ENCODE peak calls at places on chromosomes 12 and 14, in six cellular contexts. U is coronary artery, D is kidney epithelial cell, I is lower lobe of right lung, P is ovary, E is left lung. B is an unnamed sample.

GRCh38 chr14:98198385-98198784 is 1073.6 kb downstream of the BCL11B start:
- DNase-seq in U (no peak), D (no peak), I (no peak), P (no peak), E (no peak), B (no peak)

GRCh38 chr12:31235868-31236395 is 90.0 kb downstream of the SINHCAF start:
- DNase-seq in U (no peak), D (no peak), I (no peak), P (no peak), E (no peak), B (no peak)

GRCh38 chr12:92108651-92109050 is 37.0 kb downstream of the BTG1 start:
- DNase-seq in U (no peak), D (no peak), I (peak; percentile 48), P (no peak), E (peak; percentile 59), B (no peak)

GRCh38 chr12:58884916-58885315 is 35.4 kb downstream of the LRIG3 start:
- DNase-seq in U (no peak), D (no peak), I (no peak), P (no peak), E (no peak), B (no peak)

GRCh38 chr14:27528328-27528727 is 930.5 kb upstream of the NOVA1 start:
- DNase-seq in U (no peak), D (no peak), I (no peak), P (no peak), E (no peak), B (no peak)

GRCh38 chr14:61528591-61529021 is 166.7 kb upstream of the HIF1A start:
- DNase-seq in U (no peak), D (peak; percentile 85), I (no peak), P (no peak), E (no peak), B (no peak)

GRCh38 chr12:51381226-51382079 is 9.8 kb downstream of the GALNT6 start:
- DNase-seq in U (no peak), D (no peak), I (no peak), P (peak; percentile 74), E (no peak), B (peak; percentile 57)

GRCh38 chr12:59401862-59402261 is 194.0 kb upstream of the SLC16A7 start:
- DNase-seq in U (no peak), D (no peak), I (no peak), P (no peak), E (no peak), B (no peak)

GRCh38 chr12:88266851-88267360 is 124.8 kb downstream of the TMTC3 start:
- DNase-seq in U (no peak), D (no peak), I (no peak), P (no peak), E (no peak), B (no peak)

DNA sequence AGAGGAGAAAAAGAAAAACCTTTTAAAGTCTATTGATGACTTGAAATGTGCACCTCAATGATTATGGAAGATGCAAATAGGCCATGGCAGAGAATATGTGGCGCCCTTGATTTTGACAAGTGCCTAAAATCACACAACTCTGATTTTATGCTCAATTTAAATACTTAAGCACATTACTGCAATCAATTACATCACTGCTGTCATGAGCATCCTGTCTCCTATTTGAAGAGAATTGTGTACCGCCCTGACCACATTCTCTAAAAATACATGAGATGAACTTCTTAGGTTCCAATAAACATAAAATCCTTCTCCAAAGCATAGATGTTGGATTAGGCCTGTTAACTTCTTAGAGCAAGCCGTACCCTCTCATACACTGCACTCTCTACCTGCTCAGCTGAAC is 1.6 kb downstream of the TXNDC16 start:
- DNase-seq in U (no peak), D (no peak), I (no peak), P (no peak), E (no peak), B (no peak)
- H3K4me3 ChIP-seq in U (no peak overlapping the region), D (no peak overlapping the region), I (no peak overlapping the region), P (no peak overlapping the region), E (no peak overlapping the region), B (no peak overlapping the region)

GRCh38 chr12:27970391-27970980 is 2.0 kb downstream of the PTHLH start:
- DNase-seq in U (no peak), D (no peak), I (no peak), P (peak; percentile 42), E (no peak), B (peak; percentile 81)
- H3K4me3 ChIP-seq in U (peak overlapping the region; percentile 84), D (peak overlapping the region; percentile 65), I (peak overlapping the region; percentile 57), P (peak overlapping the region; percentile 40), E (peak overlapping the region; percentile 36), B (peak overlapping the region; percentile 64)

GRCh38 chr12:559208-559905 is 99.6 kb downstream of the B4GALNT3 start:
- DNase-seq in U (no peak), D (no peak), I (no peak), P (no peak), E (no peak), B (no peak)

GRCh38 chr12:560666-561065 is 100.9 kb downstream of the B4GALNT3 start:
- DNase-seq in U (no peak), D (no peak), I (no peak), P (no peak), E (no peak), B (no peak)

GRCh38 chr12:558595-558994 is 98.9 kb downstream of the B4GALNT3 start:
- DNase-seq in U (no peak), D (no peak), I (no peak), P (no peak), E (no peak), B (no peak)

GRCh38 chr12:561116-561705 is 101.5 kb downstream of the B4GALNT3 start:
- DNase-seq in U (no peak), D (no peak), I (no peak), P (no peak), E (no peak), B (no peak)

DNA sequence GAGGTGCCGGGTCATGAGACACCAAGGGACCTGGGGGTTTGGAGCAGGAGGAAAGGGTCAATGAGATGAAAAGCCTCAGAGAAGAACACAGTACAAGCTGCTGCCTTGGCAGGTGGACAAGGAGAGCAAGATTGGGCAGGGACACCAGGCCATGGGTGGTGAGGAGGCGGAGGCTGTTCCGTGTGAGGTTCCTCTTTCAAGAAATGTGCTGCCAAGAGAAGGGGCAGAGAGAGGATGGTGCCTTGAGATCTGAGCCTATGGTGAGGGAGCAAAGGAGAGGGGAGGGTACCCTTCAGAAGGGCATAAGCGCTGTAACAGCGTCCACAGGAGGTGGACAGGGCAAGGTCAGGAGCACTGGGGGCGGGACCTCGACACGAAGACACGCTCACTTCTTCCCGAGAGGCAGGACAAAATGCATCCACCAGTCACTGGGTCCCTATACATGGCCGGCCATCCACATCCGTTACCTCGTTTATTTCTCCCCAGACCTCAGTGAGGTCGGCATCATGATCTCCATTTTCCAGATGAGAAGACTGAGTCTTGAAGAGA is 100.2 kb downstream of the B4GALNT3 start:
- DNase-seq in U (no peak), D (no peak), I (no peak), P (no peak), E (no peak), B (no peak)
- H3K4me3 ChIP-seq in U (no peak overlapping the region), D (no peak overlapping the region), I (no peak overlapping the region), P (no peak overlapping the region), E (no peak overlapping the region), B (no peak overlapping the region)

GRCh38 chr12:27273114-27273513 is 29.0 kb downstream of the STK38L start:
- DNase-seq in U (no peak), D (no peak), I (no peak), P (no peak), E (no peak), B (no peak)
- H3K4me3 ChIP-seq in U (peak overlapping the region; percentile 38), D (no peak overlapping the region), I (no peak overlapping the region), P (no peak overlapping the region), E (no peak overlapping the region), B (no peak overlapping the region)

GRCh38 chr12:106195638-106196037 is 52.2 kb downstream of the CKAP4 start:
- DNase-seq in U (peak; percentile 87), D (peak; percentile 79), I (no peak), P (peak; percentile 66), E (peak; percentile 47), B (peak; percentile 85)
- H3K4me3 ChIP-seq in U (no peak overlapping the region), D (no peak overlapping the region), I (no peak overlapping the region), P (no peak overlapping the region), E (no peak overlapping the region), B (no peak overlapping the region)

GRCh38 chr12:662541-663292 is 528 bp downstream of the NINJ2 start:
- DNase-seq in U (no peak), D (no peak), I (no peak), P (no peak), E (no peak), B (no peak)
- H3K4me3 ChIP-seq in U (peak overlapping the region; percentile 65), D (no peak overlapping the region), I (peak overlapping the region; percentile 14), P (peak overlapping the region; percentile 6), E (no peak overlapping the region), B (peak overlapping the region; percentile 9)